ENCODE peak calls at places on chromosomes 13 and 19, in seven cellular contexts. I is WTC11, Y is astrocyte, Z is NCI-H1694, R is Panc1, O is LHCN-M2, H is posterior cingulate gyrus. F is an unnamed sample.

GRCh38 chr19:14677464-14677863 is 2.8 kb upstream of the ADGRE3 start:
- DNase-seq in Z (no peak), O (no peak), R (no peak), Y (no peak), I (no peak), H (no peak), F (no peak)

GRCh38 chr13:33204130-33204927 is 81.2 kb downstream of the STARD13 start:
- DNase-seq in R (no peak), Y (peak; percentile 87), H (no peak), Z (peak; percentile 68), I (no peak), O (peak; percentile 57), F (no peak)

GRCh38 chr13:48486362-48486761 is 46.5 kb downstream of the RCBTB2 start:
- DNase-seq in Z (no peak), I (no peak), Y (no peak), H (no peak), R (no peak), O (no peak), F (no peak)

GRCh38 chr13:98719527-98720250 is 32.8 kb downstream of the SLC15A1 start:
- DNase-seq in O (no peak), Y (no peak), Z (no peak), H (no peak), R (no peak), I (no peak), F (no peak)

GRCh38 chr19:7638802-7639465 is 2.0 kb downstream of the STXBP2 start:
- DNase-seq in I (no peak), O (no peak), Z (no peak), R (no peak), Y (no peak), H (no peak), F (no peak)

GRCh38 chr13:48564046-48564445 is 31.2 kb upstream of the RCBTB2 start:
- DNase-seq in Z (no peak), R (no peak), O (peak; percentile 88), H (no peak), I (no peak), Y (no peak), F (no peak)

GRCh38 chr13:20558982-20559381 is 8.0 kb upstream of the IFT88 start:
- DNase-seq in Y (no peak), H (no peak), O (no peak), R (no peak), I (no peak), Z (no peak), F (no peak)

GRCh38 chr19:3119782-3120380 is 16.0 kb upstream of the GNA15 start:
- DNase-seq in Z (no peak), Y (no peak), R (no peak), H (no peak), O (no peak), I (no peak), F (no peak)

GRCh38 chr13:50437252-50437651 is 406.2 kb downstream of the DLEU7 start:
- DNase-seq in I (no peak), Y (no peak), H (no peak), O (peak; percentile 78), Z (no peak), R (no peak), F (no peak)

GRCh38 chr19:12723383-12723642 is 419 bp downstream of the TNPO2 start:
- DNase-seq in Z (no peak), H (no peak), Y (no peak), O (peak; percentile 17), R (no peak), I (no peak), F (no peak)

GRCh38 chr13:74931698-74932433 is 550.1 kb downstream of the TBC1D4 start:
- DNase-seq in O (no peak), H (no peak), I (no peak), Z (no peak), Y (no peak), R (no peak), F (no peak)

GRCh38 chr19:27580906-27581305 is 1632.0 kb downstream of the UQCRFS1 start:
- DNase-seq in Y (no peak), R (no peak), I (no peak), H (no peak), Z (no peak), O (no peak), F (no peak)

GRCh38 chr19:29876414-29876813 is 64.6 kb downstream of the CCNE1 start:
- DNase-seq in H (no peak), I (no peak), Z (no peak), Y (no peak), O (no peak), R (no peak), F (no peak)

GRCh38 chr19:58364127-58364526 is 1.6 kb upstream of the ZNF497 start:
- DNase-seq in H (no peak), R (no peak), I (no peak), O (no peak), Y (no peak), Z (no peak), F (no peak)

GRCh38 chr19:36106991-36107390 is 4.0 kb upstream of the OVOL3 start:
- DNase-seq in I (no peak), H (no peak), R (no peak), Y (no peak), O (no peak), Z (no peak), F (no peak)

GRCh38 chr13:114101831-114102520 is 30.4 kb downstream of the RASA3 start:
- DNase-seq in I (no peak), Y (no peak), Z (no peak), R (no peak), O (no peak), H (peak; percentile 8), F (no peak)

GRCh38 chr19:17526922-17527321 is 15.5 kb downstream of the PGLS start:
- DNase-seq in Z (no peak), H (no peak), R (no peak), I (no peak), O (no peak), Y (no peak), F (no peak)

GRCh38 chr19:15926484-15926883 is 7.8 kb downstream of the CYP4F11 start:
- DNase-seq in Y (no peak), I (no peak), R (no peak), O (no peak), Z (no peak), H (no peak), F (no peak)

GRCh38 chr13:101307181-101307701 is 109.1 kb downstream of the NALCN start:
- DNase-seq in H (no peak), I (no peak), Z (no peak), R (no peak), O (peak; percentile 86), Y (peak; percentile 100), F (no peak)

GRCh38 chr13:24606486-24607170 is 73.6 kb upstream of the ATP12A start:
- DNase-seq in H (no peak), O (no peak), Y (no peak), R (no peak), I (no peak), Z (no peak), F (no peak)

GRCh38 chr19:33445752-33446070 is 72.2 kb downstream of the CEBPG start:
- DNase-seq in Y (no peak), Z (no peak), I (peak; percentile 2), H (peak; percentile 5), R (no peak), O (no peak), F (no peak)

GRCh38 chr13:29858667-29859066 is 8.2 kb upstream of the UBL3 start:
- DNase-seq in Z (no peak), Y (peak; percentile 49), I (no peak), H (no peak), O (peak; percentile 32), R (no peak), F (no peak)

GRCh38 chr13:111177803-111178389 is 62.8 kb downstream of the ARHGEF7 start:
- DNase-seq in Y (peak; percentile 73), H (no peak), I (no peak), O (peak; percentile 86), R (no peak), Z (no peak), F (no peak)

GRCh38 chr19:51884713-51885112 is 3.0 kb downstream of the ZNF577 start:
- DNase-seq in H (no peak), Z (no peak), R (no peak), Y (no peak), O (no peak), I (no peak), F (no peak)

GRCh38 chr13:91767681-91768080 is 369.3 kb downstream of the GPC5 start:
- DNase-seq in I (no peak), H (no peak), Z (no peak), O (no peak), R (no peak), Y (no peak), F (no peak)

GRCh38 chr13:31731923-31732322 is 7.4 kb upstream of the RXFP2 start:
- DNase-seq in Z (no peak), H (no peak), R (no peak), O (peak; percentile 46), Y (no peak), I (no peak), F (no peak)

GRCh38 chr13:96052655-96053002 is 572 bp downstream of the UGGT2 start:
- DNase-seq in H (no peak), O (peak; percentile 57), Y (peak; percentile 70), R (no peak), Z (no peak), I (no peak), F (no peak)

GRCh38 chr19:51099070-51099382 is 9.2 kb downstream of the CTU1 start:
- DNase-seq in H (no peak), O (no peak), I (no peak), R (no peak), Y (no peak), Z (no peak), F (no peak)

GRCh38 chr13:97275265-97275664 is 53.1 kb downstream of the MBNL2 start:
- DNase-seq in I (no peak), O (peak; percentile 75), Y (peak; percentile 86), Z (no peak), R (no peak), H (no peak), F (no peak)

GRCh38 chr19:56919308-56919995 is 78.9 kb upstream of the PEG3 start:
- DNase-seq in I (no peak), Z (no peak), R (no peak), Y (no peak), O (no peak), H (no peak), F (no peak)

GRCh38 chr19:50729894-50730293 is 6.7 kb downstream of the CLEC11A start:
- DNase-seq in I (no peak), R (no peak), Y (no peak), H (no peak), Z (no peak), O (no peak), F (no peak)

GRCh38 chr19:30083125-30083681 is 141.2 kb downstream of the URI1 start:
- DNase-seq in H (no peak), I (no peak), R (no peak), Y (no peak), O (no peak), Z (no peak), F (no peak)

GRCh38 chr13:52832268-52832667 is 16.2 kb downstream of the PCDH8 start:
- DNase-seq in H (no peak), R (no peak), O (no peak), Y (no peak), I (no peak), Z (peak; percentile 59), F (no peak)

GRCh38 chr13:61612192-61612591 is 196.5 kb upstream of the PCDH20 start:
- DNase-seq in Y (no peak), I (no peak), R (no peak), Z (no peak), H (no peak), O (no peak), F (no peak)